ENCODE peak calls at places on chromosomes 1 and 21, in seven cellular contexts. V, W, U, A, E, K and O are unnamed samples.

GRCh38 chr1:4336507-4336906 is 317.9 kb upstream of the AJAP1 start:
- DNase-seq in U (no peak), W (no peak), E (no peak), K (no peak), V (no peak), A (no peak), O (no peak)

GRCh38 chr1:67635055-67635809 is 49.8 kb upstream of the GADD45A start:
- DNase-seq in W (no peak), K (no peak), E (no peak), A (no peak), U (no peak), V (no peak), O (no peak)

GRCh38 chr21:46295177-46295711 is 9.1 kb downstream of the YBEY start:
- DNase-seq in U (no peak), V (no peak), A (peak; percentile 83), W (no peak), E (peak; percentile 70), K (no peak), O (no peak)

GRCh38 chr1:25067852-25068251 is 137.8 kb upstream of the RUNX3 start:
- DNase-seq in A (no peak), K (no peak), V (no peak), W (no peak), E (no peak), U (no peak), O (no peak)

GRCh38 chr1:109650609-109651008 is 5.3 kb upstream of the GSTM4 start:
- DNase-seq in K (no peak), V (no peak), U (no peak), A (no peak), W (no peak), E (no peak), O (no peak)

GRCh38 chr1:206075786-206076725 is 23.1 kb downstream of the RHEX start:
- DNase-seq in E (no peak), W (no peak), K (no peak), U (no peak), A (no peak), V (no peak), O (no peak)

GRCh38 chr1:4110888-4111287 is 210.8 kb upstream of the C1orf174 start:
- DNase-seq in E (no peak), W (no peak), K (no peak), U (no peak), A (no peak), V (no peak), O (no peak)

GRCh38 chr1:30727796-30728195 is 4.4 kb upstream of the MATN1 start:
- DNase-seq in U (no peak), A (peak; percentile 51), V (no peak), E (peak; percentile 73), K (no peak), W (no peak), O (no peak)

DNA sequence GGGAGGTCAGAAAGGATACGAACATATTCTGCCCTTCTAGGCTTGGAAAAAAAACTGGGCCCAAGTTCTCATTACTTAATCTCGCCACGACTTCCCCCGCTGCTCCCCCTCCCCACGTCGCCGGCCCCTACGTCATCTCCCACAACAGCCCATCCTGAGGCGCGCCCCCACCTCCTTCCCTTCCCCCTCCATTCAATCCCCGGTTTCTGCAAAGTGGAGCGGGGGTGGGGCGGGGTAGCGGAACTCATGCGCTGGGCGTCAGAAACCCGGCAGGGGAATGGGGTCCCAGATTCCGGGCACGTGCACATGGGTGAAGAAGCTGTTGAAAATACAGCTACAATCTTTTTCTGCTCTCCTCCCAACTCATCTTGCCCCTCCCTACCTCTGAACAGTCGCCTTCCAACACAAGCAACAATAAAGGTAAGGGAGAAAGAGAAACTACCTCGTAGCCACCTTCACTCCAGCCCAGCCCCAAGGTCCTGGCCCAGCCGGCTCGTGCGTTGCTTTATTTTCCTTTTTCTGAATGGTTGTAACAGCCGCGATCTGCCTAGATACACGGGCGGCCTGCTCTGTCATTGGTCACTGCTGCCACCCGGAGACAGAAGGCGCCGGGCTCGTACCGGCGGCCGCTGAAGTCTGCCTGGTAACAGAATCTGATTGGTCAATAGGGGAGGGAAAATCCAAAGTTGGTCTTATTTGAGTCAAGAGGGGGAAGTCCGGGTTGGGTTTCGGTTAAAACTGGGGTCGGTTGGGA is at the start of gene RFX5:
- DNase-seq in V (peak; percentile 98), K (peak; percentile 87), W (peak; percentile 75), E (peak; percentile 97), A (peak; percentile 98), U (peak; percentile 96), O (peak; percentile 97)
- TF ChIP-seq POLR2A in V (peak; percentile 57), K (peak; percentile 68), W (peak; percentile 78), E (peak; percentile 82), A (peak; percentile 34), U (peak; percentile 79), O (peak; percentile 81)

GRCh38 chr1:7634841-7635240 is 136.3 kb upstream of the VAMP3 start:
- DNase-seq in U (no peak), W (no peak), V (no peak), A (no peak), E (no peak), K (no peak), O (no peak)
- TF ChIP-seq POLR2A in U (no peak), W (no peak), V (no peak), A (no peak), E (no peak), K (no peak), O (no peak)

DNA sequence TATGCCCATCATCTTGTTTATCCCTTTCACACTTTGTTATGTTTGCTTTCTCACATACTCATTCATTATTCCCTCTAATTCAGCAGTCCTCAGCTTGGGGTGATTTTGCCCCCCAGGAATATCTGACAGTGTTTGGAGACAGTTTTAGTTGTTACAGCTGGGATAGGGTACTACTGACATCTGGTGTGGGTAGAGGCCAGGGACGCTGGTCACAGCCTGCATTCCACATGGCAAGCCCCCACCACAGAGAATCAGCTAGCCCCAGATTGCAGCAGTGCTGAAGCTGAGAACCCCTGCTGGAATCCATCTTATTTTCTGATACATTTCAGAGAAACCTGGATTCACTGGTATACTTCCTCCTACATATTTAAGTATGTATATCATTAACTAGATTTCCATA is 68.1 kb downstream of the KIF26B start:
- DNase-seq in A (no peak), W (no peak), V (no peak), K (no peak), E (no peak), U (no peak), O (no peak)
- TF ChIP-seq POLR2A in A (no peak), W (no peak), V (no peak), K (no peak), E (no peak), U (no peak), O (no peak)

GRCh38 chr1:203295796-203296195 is 9.5 kb upstream of the BTG2 start:
- DNase-seq in U (no peak), W (no peak), V (no peak), E (no peak), A (no peak), K (no peak), O (no peak)
- TF ChIP-seq POLR2A in U (no peak), W (no peak), V (no peak), E (no peak), A (no peak), K (no peak), O (no peak)

GRCh38 chr1:64515427-64515826 is 45.5 kb downstream of the CACHD1 start:
- DNase-seq in K (peak; percentile 71), A (no peak), W (no peak), E (no peak), V (no peak), U (peak; percentile 44), O (no peak)

GRCh38 chr1:64516803-64517568 is 47.1 kb downstream of the CACHD1 start:
- DNase-seq in E (no peak), U (no peak), A (no peak), W (no peak), V (no peak), K (no peak), O (no peak)

GRCh38 chr1:64516301-64516700 is 46.4 kb downstream of the CACHD1 start:
- DNase-seq in W (no peak), K (no peak), V (no peak), A (no peak), U (no peak), E (no peak), O (no peak)

GRCh38 chr1:64513557-64513956 is 43.6 kb downstream of the CACHD1 start:
- DNase-seq in K (no peak), A (no peak), E (no peak), V (no peak), U (no peak), W (no peak), O (no peak)

GRCh38 chr1:64514197-64514765 is 44.4 kb downstream of the CACHD1 start:
- DNase-seq in K (no peak), U (no peak), V (no peak), E (no peak), W (no peak), A (no peak), O (no peak)
- TF ChIP-seq POLR2A in K (no peak), U (no peak), V (no peak), E (no peak), W (no peak), A (no peak), O (no peak)

GRCh38 chr1:87265786-87266185 is 62.9 kb upstream of the LMO4 start:
- DNase-seq in V (no peak), U (no peak), K (no peak), W (no peak), E (no peak), A (no peak), O (no peak)

GRCh38 chr1:87273291-87273690 is 55.4 kb upstream of the LMO4 start:
- DNase-seq in K (no peak), W (no peak), A (no peak), U (no peak), V (no peak), E (no peak), O (no peak)

GRCh38 chr1:87274851-87275250 is 53.8 kb upstream of the LMO4 start:
- DNase-seq in W (no peak), V (no peak), A (no peak), K (no peak), E (no peak), U (no peak), O (no peak)

DNA sequence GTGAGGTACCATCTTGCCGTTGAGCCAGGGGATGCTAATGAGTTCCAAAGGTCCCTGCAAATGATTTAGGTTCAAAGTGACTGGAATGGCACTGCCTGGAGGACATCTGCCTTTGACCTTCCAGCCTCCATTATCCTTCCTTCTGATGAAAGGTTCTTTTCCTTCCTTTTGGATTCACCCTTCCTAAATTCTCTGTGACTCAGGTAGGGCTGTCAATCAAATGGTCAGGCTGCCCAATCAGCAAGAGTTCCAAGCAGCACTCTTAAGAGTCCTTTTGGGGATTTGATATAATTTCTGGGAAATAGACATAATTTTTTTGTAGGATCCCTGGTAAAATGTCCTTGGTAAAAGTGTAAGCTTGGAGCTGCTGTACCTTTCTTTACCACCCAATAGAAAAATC is 58.8 kb upstream of the LMO4 start:
- DNase-seq in U (no peak), E (no peak), V (no peak), W (no peak), A (no peak), K (no peak), O (no peak)
- TF ChIP-seq POLR2A in U (no peak), E (no peak), V (no peak), W (no peak), A (no peak), K (no peak), O (no peak)